ENCODE peak calls at places on chromosomes 3 and 15, in seven cellular contexts. L, H, X, J, Y, T and B are unnamed samples.

GRCh38 chr3:69084326-69084667 is 440 bp upstream of the ARL6IP5 start:
- DNase-seq in L (no peak), H (no peak), X (peak), J (no peak), Y (no peak), T (no peak), B (peak)

GRCh38 chr3:138465451-138465850 is 31.0 kb downstream of the ESYT3 start:
- DNase-seq in L (no peak), H (no peak), X (no peak), J (no peak), Y (no peak), T (no peak), B (no peak)

GRCh38 chr3:46112296-46112695 is 85.0 kb upstream of the XCR1 start:
- DNase-seq in L (no peak), H (no peak), X (no peak), J (no peak), Y (no peak), T (no peak), B (peak)

GRCh38 chr3:141294300-141294699 is 62.7 kb downstream of the PXYLP1 start:
- DNase-seq in L (no peak), H (no peak), X (no peak), J (no peak), Y (no peak), T (no peak), B (no peak)

GRCh38 chr15:57873564-57874209 is 167.2 kb downstream of the POLR2M start:
- DNase-seq in L (peak), H (no peak), X (no peak), J (no peak), Y (no peak), T (no peak), B (peak)

GRCh38 chr15:92444631-92445030 is 51.0 kb downstream of the ST8SIA2 start:
- DNase-seq in L (no peak), H (no peak), X (no peak), J (no peak), Y (no peak), T (no peak), B (no peak)

GRCh38 chr3:50164056-50164455 is 8.9 kb downstream of the SEMA3F start:
- DNase-seq in L (peak), H (peak), X (peak), J (peak), Y (no peak), T (peak), B (peak)

GRCh38 chr3:122409392-122409791 is 6.5 kb downstream of the WDR5B start:
- DNase-seq in L (no peak), H (no peak), X (no peak), J (no peak), Y (no peak), T (no peak), B (no peak)

GRCh38 chr3:159804726-159805410 is 183.8 kb upstream of the IL12A start:
- DNase-seq in L (no peak), H (no peak), X (peak), J (no peak), Y (peak), T (peak), B (peak)
- TF ChIP-seq CTCF in L (peak), H (peak), X (peak), J (peak), Y (peak), T (peak), B (peak)

GRCh38 chr3:87088984-87089841 is 98.3 kb upstream of the VGLL3 start:
- DNase-seq in L (peak), H (peak), X (no peak), J (peak), Y (peak), T (peak), B (peak)
- H3K4me3 ChIP-seq in L (peak), H (peak), X (no peak), J (peak), Y (peak), T (peak), B (peak)

GRCh38 chr3:168859574-168859973 is 763.9 kb upstream of the GOLIM4 start:
- DNase-seq in L (no peak), H (no peak), X (no peak), J (no peak), Y (no peak), T (no peak), B (no peak)
- TF ChIP-seq CTCF in L (no peak), H (no peak), X (no peak), J (no peak), Y (no peak), T (no peak), B (no peak)

GRCh38 chr3:18723426-18723825 is 298.3 kb upstream of the SATB1 start:
- DNase-seq in L (no peak), H (no peak), X (no peak), J (no peak), Y (no peak), T (no peak), B (no peak)
- H3K4me3 ChIP-seq in L (no peak), H (no peak), X (no peak), J (no peak), Y (no peak), T (no peak), B (no peak)

GRCh38 chr3:133821767-133822638 is 16.4 kb downstream of the SRPRB start:
- DNase-seq in L (no peak), H (no peak), X (peak), J (no peak), Y (peak), T (peak), B (peak)
- TF ChIP-seq CTCF in L (peak), H (no peak), X (peak), J (peak), Y (no peak), T (peak), B (peak)

DNA sequence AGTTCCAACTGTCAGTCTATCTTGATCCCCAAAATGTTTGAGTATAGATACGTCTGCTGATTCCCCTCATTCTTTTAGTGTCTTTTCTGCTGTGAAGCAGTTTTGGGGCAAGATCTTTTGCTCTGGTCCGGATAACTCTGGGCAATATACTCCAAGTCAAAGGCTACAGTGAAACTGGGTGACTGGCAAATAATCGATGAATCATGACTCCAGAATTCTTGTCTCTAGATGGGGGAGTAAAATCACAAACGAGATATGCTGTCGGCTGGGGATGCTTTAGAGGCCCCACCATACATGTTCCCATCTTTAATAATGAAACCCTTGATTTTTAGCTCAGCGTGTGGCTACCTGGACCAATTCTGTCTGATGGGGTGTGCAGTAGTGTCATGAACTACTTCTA is 76.5 kb downstream of the KLF13 start:
- DNase-seq in L (no peak), H (no peak), X (no peak), J (no peak), Y (no peak), T (no peak), B (peak)
- H3K4me3 ChIP-seq in L (no peak), H (no peak), X (no peak), J (no peak), Y (no peak), T (no peak), B (no peak)

GRCh38 chr15:100529556-100529955 is 806 bp upstream of the CERS3 start:
- DNase-seq in L (no peak), H (no peak), X (no peak), J (no peak), Y (no peak), T (no peak), B (no peak)
- TF ChIP-seq CTCF in L (no peak), H (no peak), X (no peak), J (no peak), Y (no peak), T (no peak), B (no peak)